ENCODE peak calls at places on chromosome 12, in five cellular contexts. A, G, Y, C and F are unnamed samples.

GRCh38 chr12:23855813-23856212 is 93.7 kb downstream of the SOX5 start:
- DNase-seq in A (no peak), G (no peak), Y (no peak), C (no peak), F (no peak)

GRCh38 chr12:108689314-108690190 is 41.8 kb downstream of the CORO1C start:
- DNase-seq in A (peak), G (peak), Y (no peak), C (peak), F (peak)

GRCh38 chr12:67096533-67097318 is 172.4 kb upstream of the CAND1 start:
- DNase-seq in A (no peak), G (no peak), Y (no peak), C (peak), F (no peak)

GRCh38 chr12:98895086-98895651 is 250.1 kb downstream of the APAF1 start:
- DNase-seq in A (no peak), G (no peak), Y (no peak), C (no peak), F (no peak)

GRCh38 chr12:108691995-108692808 is 39.1 kb downstream of the CORO1C start:
- DNase-seq in A (no peak), G (no peak), Y (no peak), C (peak), F (no peak)

GRCh38 chr12:65923228-65923627 is 98.9 kb downstream of the HMGA2 start:
- DNase-seq in A (no peak), G (no peak), Y (no peak), C (no peak), F (no peak)

GRCh38 chr12:65656904-65657351 is 167.4 kb upstream of the HMGA2 start:
- DNase-seq in A (no peak), G (no peak), Y (no peak), C (peak), F (peak)

GRCh38 chr12:75722714-75723200 is 211.3 kb upstream of the KRR1 start:
- DNase-seq in A (no peak), G (no peak), Y (no peak), C (peak), F (peak)

GRCh38 chr12:72214163-72214562 is 58.0 kb upstream of the TRHDE start:
- DNase-seq in A (no peak), G (no peak), Y (no peak), C (no peak), F (no peak)

GRCh38 chr12:115942346-115942745 is 335.1 kb downstream of the MED13L start:
- DNase-seq in A (no peak), G (no peak), Y (no peak), C (no peak), F (no peak)

GRCh38 chr12:77609016-77609415 is 221.7 kb upstream of the NAV3 start:
- DNase-seq in A (no peak), G (no peak), Y (no peak), C (no peak), F (no peak)

GRCh38 chr12:121465921-121466799 is 66.2 kb downstream of the RNF34 start:
- DNase-seq in A (peak), G (no peak), Y (peak), C (peak), F (no peak)

GRCh38 chr12:79674629-79675028 is 16.1 kb downstream of the PAWR start:
- DNase-seq in A (no peak), G (no peak), Y (no peak), C (peak), F (no peak)

GRCh38 chr12:106179086-106179485 is 40.3 kb upstream of the NUAK1 start:
- DNase-seq in A (no peak), G (peak), Y (no peak), C (no peak), F (no peak)

GRCh38 chr12:94244165-94245133 is 96.1 kb downstream of the PLXNC1 start:
- DNase-seq in A (peak), G (no peak), Y (peak), C (no peak), F (no peak)

GRCh38 chr12:26566186-26566585 is 266.8 kb downstream of the ITPR2 start:
- DNase-seq in A (no peak), G (no peak), Y (no peak), C (no peak), F (no peak)

GRCh38 chr12:59736786-59737185 is 141.0 kb downstream of the SLC16A7 start:
- DNase-seq in A (no peak), G (peak), Y (no peak), C (peak), F (no peak)

GRCh38 chr12:121789800-121790748 is 3.4 kb downstream of the RHOF start:
- DNase-seq in A (peak), G (no peak), Y (peak), C (peak), F (no peak)

GRCh38 chr12:8784464-8784863 is 38.0 kb upstream of the A2ML1 start:
- DNase-seq in A (no peak), G (no peak), Y (no peak), C (no peak), F (no peak)

GRCh38 chr12:118979763-118980406 is 1.5 kb upstream of the SRRM4 start:
- DNase-seq in A (peak), G (peak), Y (no peak), C (peak), F (peak)

GRCh38 chr12:109726511-109727038 is 12.9 kb downstream of the FAM222A start:
- DNase-seq in A (no peak), G (no peak), Y (no peak), C (no peak), F (no peak)